ENCODE peak calls at places on chromosomes 6 and 20, in five cellular contexts. O is H7; K is stimulated activated CD4-positive, alpha-beta T cell treated with anti-CD3 and anti-CD28 coated beads, Interleukin-2, amount 100 ng/mL, for 4 hours; Q is activated CD8-positive, alpha-beta T cell treated with anti-CD3 and anti-CD28 coated beads for 36 hours; U is activated T-cell treated with anti-CD3 and anti-CD28 coated beads, Interleukin-2, amount 50 U/mL, for 48 hours. A is an unnamed sample.

GRCh38 chr20:58024241-58024721 is 204.2 kb downstream of the ANKRD60 start:
- DNase-seq in O (no peak), K (no peak), Q (no peak), U (no peak), A (no peak)

GRCh38 chr20:57707849-57708693 is 1.7 kb downstream of the PMEPA1 start:
- DNase-seq in O (peak), K (no peak), Q (no peak), U (no peak), A (no peak)

GRCh38 chr6:24621626-24622360 is 24.2 kb downstream of the KIAA0319 start:
- DNase-seq in O (no peak), K (no peak), Q (no peak), U (no peak), A (no peak)

GRCh38 chr6:10350720-10351119 is 64.2 kb downstream of the TFAP2A start:
- DNase-seq in O (no peak), K (no peak), Q (no peak), U (no peak), A (no peak)

GRCh38 chr6:101195581-101195980 is 197.9 kb upstream of the GRIK2 start:
- DNase-seq in O (no peak), K (no peak), Q (no peak), U (no peak), A (no peak)

GRCh38 chr20:39800548-39800947 is 838.4 kb downstream of the DHX35 start:
- DNase-seq in O (no peak), K (no peak), Q (no peak), U (no peak), A (no peak)

GRCh38 chr6:106731144-106731842 is 101.9 kb downstream of the QRSL1 start:
- DNase-seq in O (no peak), K (no peak), Q (no peak), U (no peak), A (no peak)

GRCh38 chr20:50762435-50763201 is 31.2 kb downstream of the PARD6B start:
- DNase-seq in O (no peak), K (no peak), Q (no peak), U (no peak), A (no peak)

GRCh38 chr6:37731888-37732287 is 34.2 kb upstream of the MDGA1 start:
- DNase-seq in O (peak), K (peak), Q (peak), U (peak), A (peak)

GRCh38 chr20:4597215-4597614 is 124.5 kb upstream of the PRND start:
- DNase-seq in O (no peak), K (no peak), Q (no peak), U (no peak), A (no peak)

GRCh38 chr6:119985952-119986736 is 636.6 kb upstream of the MAN1A1 start:
- DNase-seq in O (no peak), K (no peak), Q (no peak), U (no peak), A (no peak)

GRCh38 chr6:151240861-151241642 is 1.3 kb downstream of the AKAP12 start:
- DNase-seq in O (peak), K (no peak), Q (peak), U (peak), A (peak)

GRCh38 chr6:28615616-28615954 is 89.9 kb downstream of the GPX5 start:
- DNase-seq in O (no peak), K (no peak), Q (no peak), U (no peak), A (no peak)

GRCh38 chr6:34414999-34415858 is 10.6 kb downstream of the RPS10 start:
- DNase-seq in O (no peak), K (no peak), Q (peak), U (peak), A (no peak)

GRCh38 chr20:2814587-2815051 is at the start of gene C20orf141:
- DNase-seq in O (peak), K (no peak), Q (no peak), U (no peak), A (no peak)

GRCh38 chr6:33297956-33298772 is 578 bp downstream of the RGL2 start:
- DNase-seq in O (peak), K (no peak), Q (peak), U (peak), A (peak)

GRCh38 chr6:21887301-21888185 is 294.0 kb downstream of the SOX4 start:
- DNase-seq in O (no peak), K (no peak), Q (no peak), U (no peak), A (no peak)

GRCh38 chr6:56831334-56831733 is 123.6 kb upstream of the BEND6 start:
- DNase-seq in O (no peak), K (no peak), Q (no peak), U (no peak), A (no peak)

GRCh38 chr6:36699290-36699689 is 1.7 kb downstream of the RAB44 start:
- DNase-seq in O (no peak), K (no peak), Q (no peak), U (no peak), A (no peak)

GRCh38 chr20:13771853-13772453 is 12.8 kb downstream of the ESF1 start:
- DNase-seq in O (peak), K (no peak), Q (no peak), U (no peak), A (peak)

GRCh38 chr20:32123088-32123487 is 13.6 kb downstream of the TM9SF4 start:
- DNase-seq in O (no peak), K (no peak), Q (no peak), U (no peak), A (no peak)

GRCh38 chr6:97630592-97630991 is 347.6 kb upstream of the MMS22L start:
- DNase-seq in O (no peak), K (no peak), Q (no peak), U (no peak), A (no peak)

GRCh38 chr20:62991196-62991807 is 15.5 kb downstream of the BHLHE23 start:
- DNase-seq in O (no peak), K (no peak), Q (no peak), U (no peak), A (no peak)

GRCh38 chr6:11714798-11715285 is 63.8 kb downstream of the ADTRP start:
- DNase-seq in O (no peak), K (no peak), Q (no peak), U (no peak), A (no peak)

GRCh38 chr6:129233458-129234134 is 350.7 kb downstream of the LAMA2 start:
- DNase-seq in O (no peak), K (no peak), Q (no peak), U (no peak), A (no peak)

GRCh38 chr20:34065260-34065659 is 46.8 kb downstream of the EIF2S2 start:
- DNase-seq in O (no peak), K (no peak), Q (no peak), U (no peak), A (no peak)

GRCh38 chr20:44009679-44009992 is 95.0 kb downstream of the TOX2 start:
- DNase-seq in O (no peak), K (no peak), Q (no peak), U (no peak), A (no peak)

GRCh38 chr6:3013486-3013885 is 13.8 kb downstream of the NQO2 start:
- DNase-seq in O (peak), K (no peak), Q (no peak), U (no peak), A (no peak)

GRCh38 chr6:126873351-126873750 is 245.1 kb upstream of the RSPO3 start:
- DNase-seq in O (no peak), K (no peak), Q (no peak), U (no peak), A (no peak)

GRCh38 chr6:34246563-34247391 is 2.0 kb downstream of the SMIM29 start:
- DNase-seq in O (peak), K (no peak), Q (peak), U (peak), A (peak)

GRCh38 chr6:70375882-70376281 is 37.4 kb upstream of the FAM135A start:
- DNase-seq in O (peak), K (no peak), Q (no peak), U (no peak), A (peak)

GRCh38 chr6:35948725-35949124 is 27.8 kb upstream of the SRPK1 start:
- DNase-seq in O (peak), K (no peak), Q (peak), U (no peak), A (peak)